ENCODE peak calls at places on chromosomes 2 and 18, in seven cellular contexts. C is fibroblast of lung, O is fibroblast of the aortic adventitia, P is MG63, S is stomach, Q is sigmoid colon, W is H1. F is an unnamed sample.

GRCh38 chr2:224904390-224904789 is 137.9 kb downstream of the DOCK10 start:
- DNase-seq in C (peak; percentile 54), S (no peak), O (no peak), Q (no peak), P (no peak), W (no peak), F (no peak)

GRCh38 chr2:166765141-166765540 is 123.1 kb upstream of the XIRP2 start:
- DNase-seq in W (no peak), Q (no peak), O (no peak), P (peak; percentile 1), S (no peak), C (no peak), F (no peak)

GRCh38 chr18:59502222-59502898 is 143.3 kb upstream of the LMAN1 start:
- DNase-seq in O (peak; percentile 98), Q (peak; percentile 86), C (peak; percentile 97), S (no peak), W (no peak), P (peak; percentile 79), F (peak; percentile 72)

GRCh38 chr2:18949871-18950597 is 360.7 kb upstream of the NT5C1B start:
- DNase-seq in O (peak; percentile 88), W (no peak), S (no peak), C (peak; percentile 75), P (peak; percentile 48), Q (no peak), F (no peak)

GRCh38 chr2:150404147-150404546 is 83.3 kb downstream of the RND3 start:
- DNase-seq in P (peak; percentile 1), O (no peak), C (peak; percentile 7), S (no peak), W (no peak), Q (no peak), F (no peak)

GRCh38 chr2:203687161-203687560 is 19.3 kb upstream of the CD28 start:
- DNase-seq in Q (no peak), P (no peak), S (no peak), O (peak; percentile 34), W (no peak), C (no peak), F (no peak)

GRCh38 chr2:216352653-216353270 is 19.5 kb downstream of the MARCHF4 start:
- DNase-seq in W (peak; percentile 11), Q (no peak), C (no peak), S (no peak), P (no peak), O (no peak), F (no peak)

GRCh38 chr2:104606056-104606455 is 247.9 kb upstream of the POU3F3 start:
- DNase-seq in C (no peak), O (no peak), P (no peak), Q (no peak), S (no peak), W (no peak), F (no peak)

GRCh38 chr2:225895126-225895525 is 495.6 kb downstream of the NYAP2 start:
- DNase-seq in W (no peak), P (no peak), Q (no peak), O (peak; percentile 37), S (no peak), C (peak; percentile 36), F (no peak)

GRCh38 chr2:108616731-108617161 is 82.5 kb downstream of the LIMS1 start:
- DNase-seq in Q (no peak), S (peak; percentile 79), C (peak; percentile 61), P (peak; percentile 60), O (peak; percentile 16), W (no peak), F (no peak)

GRCh38 chr2:204842731-204843490 is 297.6 kb downstream of the PARD3B start:
- DNase-seq in S (no peak), O (peak; percentile 93), Q (peak; percentile 81), P (peak; percentile 69), C (peak; percentile 92), W (no peak), F (peak; percentile 70)

GRCh38 chr2:187994464-187995331 is 297.0 kb upstream of the GULP1 start:
- DNase-seq in O (peak; percentile 7), W (no peak), Q (no peak), C (peak; percentile 25), S (no peak), P (peak; percentile 5), F (peak; percentile 20)

GRCh38 chr2:223618172-223619035 is 16.2 kb upstream of the SCG2 start:
- DNase-seq in C (no peak), O (no peak), S (no peak), W (peak; percentile 70), Q (no peak), P (no peak), F (no peak)

GRCh38 chr18:11034816-11035215 is 114.6 kb downstream of the PIEZO2 start:
- DNase-seq in C (peak; percentile 33), W (no peak), Q (no peak), O (peak; percentile 18), S (no peak), P (peak; percentile 5), F (no peak)

GRCh38 chr2:109612991-109613921 is 510 bp downstream of the SEPTIN10 start:
- DNase-seq in W (no peak), C (peak; percentile 73), S (peak; percentile 39), O (peak; percentile 78), P (peak; percentile 69), Q (peak; percentile 87), F (peak; percentile 56)

GRCh38 chr2:118992740-118993391 is 50.9 kb downstream of the MARCO start:
- DNase-seq in Q (no peak), P (no peak), W (peak; percentile 30), O (no peak), C (no peak), S (peak; percentile 10), F (peak; percentile 24)

GRCh38 chr2:179861777-179862117 is 335 bp upstream of the ZNF385B start:
- DNase-seq in Q (no peak), S (no peak), P (peak; percentile 16), O (peak; percentile 28), W (no peak), C (peak; percentile 19), F (no peak)

GRCh38 chr2:178404380-178404767 is 46.6 kb downstream of the PRKRA start:
- DNase-seq in W (no peak), O (no peak), C (peak; percentile 78), P (peak; percentile 92), Q (no peak), S (no peak), F (peak; percentile 52)

GRCh38 chr18:47772374-47773248 is 157.8 kb downstream of the SMAD2 start:
- DNase-seq in Q (no peak), S (peak; percentile 78), W (peak; percentile 99), C (peak; percentile 38), O (peak; percentile 53), P (peak; percentile 57), F (peak; percentile 50)

GRCh38 chr2:24492283-24493272 is 1.5 kb downstream of the NCOA1 start:
- DNase-seq in W (no peak), Q (no peak), P (no peak), S (no peak), C (peak; percentile 51), O (peak; percentile 42), F (peak; percentile 34)

DNA sequence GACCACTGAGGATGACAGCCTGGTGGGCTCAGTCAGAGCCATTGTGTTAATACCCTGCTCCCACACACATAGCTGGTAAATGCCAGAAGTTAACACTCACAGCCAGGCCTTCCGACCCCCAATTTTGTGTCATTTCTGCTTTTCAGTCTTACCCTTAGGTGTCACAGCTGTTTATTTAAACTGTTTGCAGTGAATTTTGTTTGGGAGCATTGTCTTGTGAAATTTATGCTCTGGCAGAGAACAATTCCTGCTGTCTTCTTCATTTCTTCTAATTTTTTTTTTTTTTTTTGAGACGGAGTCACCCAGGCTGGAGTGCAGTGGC is 8.2 kb downstream of the LPIN1 start:
- DNase-seq in O (no peak), P (no peak), S (no peak), Q (no peak), C (no peak), W (no peak), F (no peak)
- H3K4me3 ChIP-seq in O (no peak overlapping the region), P (no peak overlapping the region), S (no peak overlapping the region), Q (no peak overlapping the region), C (no peak overlapping the region), W (no peak overlapping the region), F (no peak overlapping the region)

DNA sequence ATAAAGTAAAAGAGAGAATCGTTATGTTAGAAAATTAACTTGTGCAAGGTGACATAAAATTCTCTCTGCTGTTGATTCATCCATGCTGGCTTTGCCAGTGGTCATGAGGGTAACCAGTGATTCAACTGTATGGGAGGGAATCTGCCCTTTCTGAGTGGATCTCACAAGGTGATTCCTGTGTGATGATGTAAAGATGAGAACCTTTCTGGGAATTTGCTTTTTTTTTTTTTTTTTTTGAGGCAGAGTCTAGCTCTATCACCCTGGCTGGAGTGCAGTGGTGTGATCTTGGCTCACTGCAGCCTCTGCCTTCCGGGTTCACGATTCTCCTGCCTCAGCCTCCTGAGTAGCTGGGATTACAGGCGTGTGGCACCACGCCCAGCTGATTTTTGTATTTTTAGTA is 23.3 kb downstream of the RAB31 start:
- DNase-seq in O (peak; percentile 69), C (peak; percentile 77), Q (peak; percentile 28), S (no peak), P (peak; percentile 84), W (no peak), F (no peak)
- H3K4me3 ChIP-seq in O (no peak overlapping the region), C (no peak overlapping the region), Q (no peak overlapping the region), S (no peak overlapping the region), P (no peak overlapping the region), W (no peak overlapping the region), F (no peak overlapping the region)

GRCh38 chr2:85585781-85586105 is 1.5 kb downstream of the VAMP5 start:
- DNase-seq in P (no peak), O (peak; percentile 52), Q (no peak), S (no peak), W (no peak), C (peak; percentile 55), F (no peak)

GRCh38 chr2:85582467-85582866 is 1.8 kb upstream of the VAMP5 start:
- DNase-seq in Q (peak; percentile 45), P (no peak), O (no peak), S (no peak), W (no peak), C (no peak), F (no peak)

GRCh38 chr2:85584354-85584856 is at the start of gene VAMP5:
- DNase-seq in S (peak; percentile 53), P (peak; percentile 35), C (no peak), Q (peak; percentile 75), W (peak; percentile 64), O (no peak), F (no peak)

GRCh38 chr2:85584857-85585780 is 888 bp downstream of the VAMP5 start:
- DNase-seq in Q (peak; percentile 77), O (peak; percentile 69), P (peak; percentile 76), C (peak; percentile 61), W (no peak), S (peak; percentile 54), F (peak; percentile 89)

DNA sequence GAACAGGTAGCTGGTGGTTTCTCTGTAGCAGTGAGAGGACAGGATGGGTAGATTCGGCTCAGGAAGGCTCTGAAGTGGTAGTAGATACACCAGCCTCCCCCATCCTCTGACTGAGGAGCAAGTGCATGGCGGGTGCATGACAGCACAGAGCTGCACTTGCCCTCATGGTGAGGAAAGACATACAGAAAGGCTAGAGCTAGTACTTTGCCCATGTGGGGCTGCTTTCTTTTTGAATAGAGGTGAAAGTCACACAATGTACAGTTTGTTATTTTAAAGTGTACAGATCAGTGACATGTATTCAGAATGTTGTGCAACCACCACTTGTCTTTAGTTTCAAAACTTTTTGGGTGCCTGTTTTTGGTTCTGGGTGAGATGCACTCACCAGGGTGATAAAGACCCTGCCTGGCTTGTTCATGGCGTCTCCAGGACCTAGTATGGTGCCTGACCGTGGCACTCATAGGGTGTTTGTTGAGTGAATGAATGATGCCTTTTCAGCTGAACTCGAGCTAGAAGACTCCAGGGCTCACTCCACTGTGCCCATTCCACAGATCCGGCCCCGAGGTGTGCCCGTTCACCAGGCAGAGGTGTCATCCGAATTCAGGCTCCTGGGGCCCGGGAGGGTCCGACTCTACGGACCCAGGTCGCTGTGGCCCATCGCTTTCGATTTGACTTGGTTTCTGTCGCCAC is 421 bp upstream of the VAMP5 start:
- DNase-seq in C (peak; percentile 14), Q (peak; percentile 68), W (no peak), O (no peak), P (no peak), S (no peak), F (no peak)
- H3K4me3 ChIP-seq in C (peak overlapping the region; percentile 55), Q (peak overlapping the region; percentile 57), W (peak overlapping the region; percentile 23), O (peak overlapping the region; percentile 67), P (peak overlapping the region; percentile 52), S (peak overlapping the region; percentile 62), F (peak overlapping the region; percentile 60)

GRCh38 chr2:158556124-158556523 is 99.4 kb downstream of the PKP4 start:
- DNase-seq in P (no peak), S (no peak), O (no peak), C (no peak), Q (no peak), W (no peak), F (no peak)
- H3K4me3 ChIP-seq in P (no peak overlapping the region), S (no peak overlapping the region), O (no peak overlapping the region), C (no peak overlapping the region), Q (no peak overlapping the region), W (no peak overlapping the region), F (no peak overlapping the region)

F was measured in SJSA1.